ENCODE peak calls at places on chromosomes 4 and X, in seven cellular contexts. R, X, F, A, Z, K and E are unnamed samples.

GRCh38 chr4:56995525-56995924 is 16.8 kb downstream of the POLR2B start:
- DNase-seq in R (no peak), X (peak), F (no peak), A (peak), Z (peak), K (peak), E (peak)

GRCh38 chr4:81854406-81854805 is 382.7 kb upstream of the RASGEF1B start:
- DNase-seq in R (no peak), X (no peak), F (no peak), A (no peak), Z (no peak), K (no peak), E (no peak)

GRCh38 chr4:1265351-1265750 is 16.4 kb upstream of the CTBP1 start:
- DNase-seq in R (no peak), X (no peak), F (no peak), A (no peak), Z (no peak), K (no peak), E (no peak)

GRCh38 chr4:151420408-151420807 is 11.4 kb downstream of the FHIP1A start:
- DNase-seq in R (no peak), X (no peak), F (no peak), A (no peak), Z (no peak), K (no peak), E (no peak)

GRCh38 chr4:3210467-3210866 is 38.5 kb upstream of the MSANTD1 start:
- DNase-seq in R (no peak), X (no peak), F (no peak), A (no peak), Z (no peak), K (no peak), E (no peak)

GRCh38 chrX:30620980-30621716 is 32.1 kb upstream of the GK start:
- DNase-seq in R (no peak), X (peak), F (no peak), A (no peak), Z (peak), K (peak), E (peak)

GRCh38 chr4:109648266-109648996 is 54.8 kb downstream of the CASP6 start:
- DNase-seq in R (no peak), X (no peak), F (no peak), A (no peak), Z (no peak), K (no peak), E (no peak)

GRCh38 chr4:38131371-38132139 is 171.4 kb downstream of the PTTG2 start:
- DNase-seq in R (peak), X (peak), F (no peak), A (no peak), Z (peak), K (no peak), E (no peak)

GRCh38 chr4:10079951-10080873 is 36.4 kb downstream of the WDR1 start:
- DNase-seq in R (peak), X (no peak), F (no peak), A (no peak), Z (no peak), K (peak), E (no peak)

GRCh38 chr4:133151301-133151680 is 2.2 kb downstream of the PCDH10 start:
- DNase-seq in R (no peak), X (no peak), F (no peak), A (peak), Z (peak), K (peak), E (no peak)

GRCh38 chrX:57918750-57919436 is 8.6 kb upstream of the ZXDA start:
- DNase-seq in R (no peak), X (peak), F (peak), A (peak), Z (no peak), K (peak), E (no peak)

GRCh38 chr4:79209822-79210635 is 115.8 kb downstream of the NAA11 start:
- DNase-seq in R (no peak), X (no peak), F (no peak), A (no peak), Z (no peak), K (peak), E (no peak)

GRCh38 chrX:23888887-23889501 is 18.7 kb downstream of the APOO start:
- DNase-seq in R (no peak), X (no peak), F (no peak), A (no peak), Z (peak), K (no peak), E (no peak)

GRCh38 chrX:112734250-112734649 is 54.5 kb upstream of the LHFPL1 start:
- DNase-seq in R (no peak), X (peak), F (no peak), A (no peak), Z (peak), K (peak), E (no peak)

GRCh38 chr4:73922766-73923630 is 53.8 kb downstream of the CXCL1 start:
- DNase-seq in R (no peak), X (no peak), F (peak), A (no peak), Z (peak), K (no peak), E (no peak)

GRCh38 chr4:146278986-146279385 is 64.6 kb downstream of the REELD1 start:
- DNase-seq in R (no peak), X (no peak), F (no peak), A (no peak), Z (no peak), K (no peak), E (no peak)

GRCh38 chr4:146288188-146288587 is 73.8 kb downstream of the REELD1 start:
- DNase-seq in R (no peak), X (no peak), F (no peak), A (no peak), Z (no peak), K (no peak), E (no peak)

GRCh38 chr4:146282662-146283061 is 68.3 kb downstream of the REELD1 start:
- DNase-seq in R (no peak), X (no peak), F (no peak), A (no peak), Z (no peak), K (no peak), E (no peak)

GRCh38 chr4:146283758-146284651 is 69.7 kb downstream of the REELD1 start:
- DNase-seq in R (no peak), X (no peak), F (no peak), A (no peak), Z (no peak), K (no peak), E (no peak)
- H3K27ac ChIP-seq in R (no peak), X (no peak), F (no peak), A (no peak), Z (no peak), K (no peak), E (no peak)

DNA sequence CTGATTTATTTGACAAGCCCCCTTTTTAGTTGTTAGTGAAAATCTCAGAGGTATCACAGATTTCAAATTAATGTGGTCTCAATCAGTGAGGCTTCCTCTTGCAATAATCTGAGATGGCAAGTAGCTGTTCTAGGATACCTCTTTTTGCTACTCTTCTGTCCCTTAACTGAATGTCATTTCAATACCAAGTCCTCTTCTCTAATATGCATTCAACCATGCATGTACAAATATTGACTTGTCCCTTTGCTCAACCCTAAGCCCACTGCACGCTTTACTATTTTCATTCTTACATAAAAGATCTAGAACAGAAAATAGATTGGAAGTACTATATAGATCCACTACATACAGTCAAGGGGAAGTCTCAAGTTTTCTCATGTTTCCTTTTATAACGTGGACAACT is 164.2 kb downstream of the CBR4 start:
- DNase-seq in R (no peak), X (no peak), F (no peak), A (no peak), Z (no peak), K (no peak), E (no peak)
- H3K27ac ChIP-seq in R (no peak), X (peak), F (no peak), A (no peak), Z (no peak), K (no peak), E (peak)

DNA sequence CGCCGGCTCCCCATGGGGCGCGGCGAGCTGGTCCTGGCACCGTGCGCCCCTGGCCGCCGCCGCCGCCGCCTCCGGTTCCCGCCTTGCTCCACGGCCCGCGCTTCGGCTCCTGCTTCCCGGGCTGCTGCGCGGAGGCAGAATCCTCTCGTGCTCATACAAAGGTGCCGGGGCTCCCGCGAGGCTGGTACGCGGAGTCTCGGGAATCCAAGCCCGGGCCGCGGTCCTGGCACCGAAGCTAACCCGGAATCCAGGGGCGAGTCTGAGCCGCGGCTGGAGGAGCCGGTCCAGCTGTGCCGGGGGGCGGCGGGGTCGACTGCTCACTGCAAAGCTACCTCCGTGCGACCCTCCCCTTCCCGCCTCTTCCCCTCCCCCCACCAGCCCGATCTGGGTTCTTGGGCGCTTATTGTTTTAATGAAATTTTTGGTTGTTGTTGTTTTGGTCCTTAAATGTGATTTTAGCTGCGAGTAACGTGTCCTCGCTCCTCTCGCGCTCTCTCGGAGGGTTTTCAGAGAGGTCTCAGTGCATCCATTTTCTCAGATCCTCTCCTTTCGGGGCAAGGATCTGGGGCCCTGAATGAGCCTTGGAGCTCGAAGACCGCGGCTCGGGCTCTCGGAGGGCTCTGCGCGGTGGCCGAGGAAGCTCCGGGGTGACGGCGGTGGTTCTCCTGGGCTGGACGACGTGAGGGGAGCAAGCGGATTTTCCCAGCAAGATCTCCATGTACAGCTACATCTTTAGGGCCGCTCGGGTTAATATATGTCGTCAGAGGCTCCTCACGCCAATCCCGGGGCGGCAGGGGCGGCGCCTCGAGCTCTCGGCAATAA is at the start of gene HAND2:
- DNase-seq in R (no peak), X (no peak), F (no peak), A (no peak), Z (peak), K (peak), E (no peak)
- H3K27ac ChIP-seq in R (no peak), X (peak), F (no peak), A (no peak), Z (no peak), K (peak), E (no peak)

DNA sequence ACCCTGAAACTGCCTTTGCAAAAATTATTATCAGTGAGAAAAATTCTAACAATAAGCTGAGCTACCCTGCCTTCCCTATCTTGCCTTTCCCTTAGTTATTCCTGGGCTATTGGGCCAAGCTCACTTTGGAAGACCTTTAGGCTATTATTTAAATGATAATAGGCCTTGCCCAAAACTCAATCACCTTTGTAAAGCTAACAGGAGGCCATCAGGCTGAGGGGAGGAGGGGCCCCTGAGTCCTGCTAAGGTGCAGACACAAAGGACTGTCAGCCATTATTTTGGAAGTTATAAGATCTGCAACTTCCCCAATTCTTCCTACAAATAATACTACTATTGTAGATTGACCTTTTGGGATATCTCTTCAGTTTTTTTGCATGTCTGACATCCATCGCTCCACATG is 278.8 kb upstream of the DIAPH2 start:
- DNase-seq in R (no peak), X (no peak), F (no peak), A (no peak), Z (no peak), K (no peak), E (no peak)
- H3K27ac ChIP-seq in R (no peak), X (no peak), F (no peak), A (no peak), Z (no peak), K (no peak), E (no peak)

DNA sequence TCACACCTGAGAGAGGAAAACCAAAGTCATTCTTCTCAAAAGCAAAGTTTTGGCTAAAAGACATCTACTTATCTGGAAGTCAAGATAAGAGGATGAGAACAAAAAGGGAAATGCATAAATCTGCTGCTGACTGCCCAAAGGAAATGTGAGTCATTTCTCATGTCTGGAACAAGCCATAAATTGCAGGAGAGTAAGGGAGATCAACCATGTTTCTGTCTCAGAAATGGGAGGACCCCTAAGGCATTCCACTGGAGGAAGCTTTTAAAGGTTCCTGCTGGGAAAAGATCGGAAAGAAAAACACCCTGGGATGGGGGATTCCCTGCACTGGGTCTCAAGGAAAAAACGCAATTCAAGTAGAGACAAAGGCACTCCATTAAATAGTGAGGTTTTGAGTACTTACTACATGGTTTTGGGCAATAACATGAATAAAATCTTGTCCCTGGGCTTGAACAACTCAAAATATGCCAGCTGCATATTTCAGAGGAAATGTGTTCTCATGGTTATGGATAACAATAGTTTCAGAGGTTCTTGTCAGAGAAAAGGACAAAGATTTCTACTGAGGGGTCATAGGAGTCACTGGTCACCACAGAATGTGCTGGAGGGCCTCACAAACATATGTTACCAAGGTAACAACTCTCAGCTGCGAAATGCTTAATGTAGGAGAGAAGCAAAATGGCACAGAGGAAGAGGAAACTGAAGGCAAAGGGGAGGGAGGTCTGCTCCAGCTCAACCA is 19.3 kb downstream of the GPR143 start:
- DNase-seq in R (no peak), X (no peak), F (no peak), A (no peak), Z (peak), K (no peak), E (no peak)
- H3K27ac ChIP-seq in R (no peak), X (no peak), F (no peak), A (no peak), Z (no peak), K (peak), E (peak)